ENCODE peak calls at places on chromosomes 6 and 20, in nine cellular contexts. One of them, this sample, is unnamed.
A peak's percentile ranks its signal among the peaks of the same experiment; 100 is the strongest.

GRCh38 chr6:106997392-106998257 is 23.1 kb upstream of the CD24 start:
- DNase-seq in C1 segment of cervical spinal cord: no peak
- DNase-seq in central memory CD4-positive, alpha-beta T cell: peak; percentile 28
- DNase-seq in IMR-90: peak; percentile 51
- DNase-seq in thyroid gland: peak; percentile 44
- DNase-seq in ACHN: peak; percentile 60
- DNase-seq in anterior cingulate cortex: no peak
- DNase-seq in stimulated activated naive B cell treated with anti-CD40 and anti-IgM and Interleukin-4, amounts not matched to agents 10 μg/mL and 1 μg/mL and 100 μg/mL, for 72 hours: peak; percentile 53
- DNase-seq in stimulated activated effector memory CD8-positive, alpha-beta T cell treated with anti-CD3 and anti-CD28 coated beads, Interleukin-12 subunit alpha, Interleukin-12 subunit beta, amount 100 ng/mL, for 72 hours: peak; percentile 44
- DNase-seq in this sample: no peak

GRCh38 chr20:33081411-33082154 is 2.1 kb downstream of the BPIFB4 start:
- DNase-seq in stimulated activated naive B cell treated with anti-CD40 and anti-IgM and Interleukin-4, amounts not matched to agents 10 μg/mL and 1 μg/mL and 100 μg/mL, for 72 hours: no peak
- DNase-seq in stimulated activated effector memory CD8-positive, alpha-beta T cell treated with anti-CD3 and anti-CD28 coated beads, Interleukin-12 subunit alpha, Interleukin-12 subunit beta, amount 100 ng/mL, for 72 hours: no peak
- DNase-seq in central memory CD4-positive, alpha-beta T cell: no peak
- DNase-seq in IMR-90: no peak
- DNase-seq in C1 segment of cervical spinal cord: no peak
- DNase-seq in ACHN: no peak
- DNase-seq in thyroid gland: no peak
- DNase-seq in anterior cingulate cortex: no peak
- DNase-seq in this sample: no peak

GRCh38 chr6:31049518-31049917 is 39.2 kb downstream of the MUC22 start:
- DNase-seq in thyroid gland: no peak
- DNase-seq in stimulated activated effector memory CD8-positive, alpha-beta T cell treated with anti-CD3 and anti-CD28 coated beads, Interleukin-12 subunit alpha, Interleukin-12 subunit beta, amount 100 ng/mL, for 72 hours: no peak
- DNase-seq in C1 segment of cervical spinal cord: no peak
- DNase-seq in ACHN: no peak
- DNase-seq in stimulated activated naive B cell treated with anti-CD40 and anti-IgM and Interleukin-4, amounts not matched to agents 10 μg/mL and 1 μg/mL and 100 μg/mL, for 72 hours: no peak
- DNase-seq in IMR-90: peak; percentile 44
- DNase-seq in central memory CD4-positive, alpha-beta T cell: no peak
- DNase-seq in anterior cingulate cortex: no peak
- DNase-seq in this sample: no peak

GRCh38 chr6:125868252-125868651 is 77.5 kb downstream of the NCOA7 start:
- DNase-seq in stimulated activated naive B cell treated with anti-CD40 and anti-IgM and Interleukin-4, amounts not matched to agents 10 μg/mL and 1 μg/mL and 100 μg/mL, for 72 hours: no peak
- DNase-seq in central memory CD4-positive, alpha-beta T cell: no peak
- DNase-seq in anterior cingulate cortex: no peak
- DNase-seq in stimulated activated effector memory CD8-positive, alpha-beta T cell treated with anti-CD3 and anti-CD28 coated beads, Interleukin-12 subunit alpha, Interleukin-12 subunit beta, amount 100 ng/mL, for 72 hours: no peak
- DNase-seq in C1 segment of cervical spinal cord: no peak
- DNase-seq in thyroid gland: no peak
- DNase-seq in IMR-90: no peak
- DNase-seq in ACHN: no peak
- DNase-seq in this sample: no peak

GRCh38 chr6:44009425-44010321 is 117.6 kb downstream of the MRPL14 start:
- DNase-seq in IMR-90: peak; percentile 29
- DNase-seq in central memory CD4-positive, alpha-beta T cell: no peak
- DNase-seq in ACHN: no peak
- DNase-seq in thyroid gland: peak; percentile 92
- DNase-seq in stimulated activated naive B cell treated with anti-CD40 and anti-IgM and Interleukin-4, amounts not matched to agents 10 μg/mL and 1 μg/mL and 100 μg/mL, for 72 hours: no peak
- DNase-seq in stimulated activated effector memory CD8-positive, alpha-beta T cell treated with anti-CD3 and anti-CD28 coated beads, Interleukin-12 subunit alpha, Interleukin-12 subunit beta, amount 100 ng/mL, for 72 hours: no peak
- DNase-seq in anterior cingulate cortex: no peak
- DNase-seq in C1 segment of cervical spinal cord: no peak
- DNase-seq in this sample: no peak

GRCh38 chr6:136486357-136486756 is 63.9 kb downstream of the MAP7 start:
- DNase-seq in C1 segment of cervical spinal cord: no peak
- DNase-seq in central memory CD4-positive, alpha-beta T cell: no peak
- DNase-seq in anterior cingulate cortex: no peak
- DNase-seq in stimulated activated effector memory CD8-positive, alpha-beta T cell treated with anti-CD3 and anti-CD28 coated beads, Interleukin-12 subunit alpha, Interleukin-12 subunit beta, amount 100 ng/mL, for 72 hours: no peak
- DNase-seq in ACHN: no peak
- DNase-seq in stimulated activated naive B cell treated with anti-CD40 and anti-IgM and Interleukin-4, amounts not matched to agents 10 μg/mL and 1 μg/mL and 100 μg/mL, for 72 hours: no peak
- DNase-seq in thyroid gland: no peak
- DNase-seq in IMR-90: no peak
- DNase-seq in this sample: no peak

GRCh38 chr6:145070791-145071190 is 664.5 kb downstream of the EPM2A start:
- DNase-seq in central memory CD4-positive, alpha-beta T cell: no peak
- DNase-seq in ACHN: no peak
- DNase-seq in stimulated activated effector memory CD8-positive, alpha-beta T cell treated with anti-CD3 and anti-CD28 coated beads, Interleukin-12 subunit alpha, Interleukin-12 subunit beta, amount 100 ng/mL, for 72 hours: no peak
- DNase-seq in IMR-90: peak; percentile 83
- DNase-seq in thyroid gland: no peak
- DNase-seq in C1 segment of cervical spinal cord: no peak
- DNase-seq in anterior cingulate cortex: no peak
- DNase-seq in stimulated activated naive B cell treated with anti-CD40 and anti-IgM and Interleukin-4, amounts not matched to agents 10 μg/mL and 1 μg/mL and 100 μg/mL, for 72 hours: no peak
- DNase-seq in this sample: no peak

GRCh38 chr20:62314711-62315302 is 12.0 kb downstream of the ADRM1 start:
- DNase-seq in C1 segment of cervical spinal cord: no peak
- DNase-seq in ACHN: no peak
- DNase-seq in stimulated activated naive B cell treated with anti-CD40 and anti-IgM and Interleukin-4, amounts not matched to agents 10 μg/mL and 1 μg/mL and 100 μg/mL, for 72 hours: no peak
- DNase-seq in stimulated activated effector memory CD8-positive, alpha-beta T cell treated with anti-CD3 and anti-CD28 coated beads, Interleukin-12 subunit alpha, Interleukin-12 subunit beta, amount 100 ng/mL, for 72 hours: no peak
- DNase-seq in thyroid gland: no peak
- DNase-seq in IMR-90: no peak
- DNase-seq in central memory CD4-positive, alpha-beta T cell: no peak
- DNase-seq in anterior cingulate cortex: no peak
- DNase-seq in this sample: no peak

GRCh38 chr6:31882344-31882743 is 3.5 kb upstream of the SLC44A4 start:
- DNase-seq in central memory CD4-positive, alpha-beta T cell: no peak
- DNase-seq in IMR-90: peak; percentile 59
- DNase-seq in stimulated activated effector memory CD8-positive, alpha-beta T cell treated with anti-CD3 and anti-CD28 coated beads, Interleukin-12 subunit alpha, Interleukin-12 subunit beta, amount 100 ng/mL, for 72 hours: no peak
- DNase-seq in ACHN: peak; percentile 54
- DNase-seq in C1 segment of cervical spinal cord: no peak
- DNase-seq in stimulated activated naive B cell treated with anti-CD40 and anti-IgM and Interleukin-4, amounts not matched to agents 10 μg/mL and 1 μg/mL and 100 μg/mL, for 72 hours: no peak
- DNase-seq in anterior cingulate cortex: no peak
- DNase-seq in thyroid gland: no peak
- DNase-seq in this sample: no peak

GRCh38 chr6:48630511-48630910 is 519.5 kb upstream of the PTCHD4 start:
- DNase-seq in central memory CD4-positive, alpha-beta T cell: no peak
- DNase-seq in anterior cingulate cortex: no peak
- DNase-seq in thyroid gland: no peak
- DNase-seq in C1 segment of cervical spinal cord: no peak
- DNase-seq in IMR-90: no peak
- DNase-seq in ACHN: no peak
- DNase-seq in stimulated activated naive B cell treated with anti-CD40 and anti-IgM and Interleukin-4, amounts not matched to agents 10 μg/mL and 1 μg/mL and 100 μg/mL, for 72 hours: no peak
- DNase-seq in stimulated activated effector memory CD8-positive, alpha-beta T cell treated with anti-CD3 and anti-CD28 coated beads, Interleukin-12 subunit alpha, Interleukin-12 subunit beta, amount 100 ng/mL, for 72 hours: no peak
- DNase-seq in this sample: no peak

GRCh38 chr6:169620171-169621125 is 81.4 kb downstream of the WDR27 start:
- DNase-seq in central memory CD4-positive, alpha-beta T cell: no peak
- DNase-seq in C1 segment of cervical spinal cord: no peak
- DNase-seq in IMR-90: peak; percentile 86
- DNase-seq in ACHN: no peak
- DNase-seq in anterior cingulate cortex: no peak
- DNase-seq in stimulated activated naive B cell treated with anti-CD40 and anti-IgM and Interleukin-4, amounts not matched to agents 10 μg/mL and 1 μg/mL and 100 μg/mL, for 72 hours: no peak
- DNase-seq in stimulated activated effector memory CD8-positive, alpha-beta T cell treated with anti-CD3 and anti-CD28 coated beads, Interleukin-12 subunit alpha, Interleukin-12 subunit beta, amount 100 ng/mL, for 72 hours: no peak
- DNase-seq in thyroid gland: peak; percentile 63
- DNase-seq in this sample: no peak

GRCh38 chr20:5511930-5512329 is 195.2 kb upstream of the PROKR2 start:
- DNase-seq in anterior cingulate cortex: no peak
- DNase-seq in stimulated activated effector memory CD8-positive, alpha-beta T cell treated with anti-CD3 and anti-CD28 coated beads, Interleukin-12 subunit alpha, Interleukin-12 subunit beta, amount 100 ng/mL, for 72 hours: no peak
- DNase-seq in ACHN: no peak
- DNase-seq in thyroid gland: no peak
- DNase-seq in central memory CD4-positive, alpha-beta T cell: no peak
- DNase-seq in C1 segment of cervical spinal cord: no peak
- DNase-seq in IMR-90: no peak
- DNase-seq in stimulated activated naive B cell treated with anti-CD40 and anti-IgM and Interleukin-4, amounts not matched to agents 10 μg/mL and 1 μg/mL and 100 μg/mL, for 72 hours: no peak
- DNase-seq in this sample: no peak

GRCh38 chr20:31685853-31686641 is 36.6 kb downstream of the BCL2L1 start:
- DNase-seq in central memory CD4-positive, alpha-beta T cell: no peak
- DNase-seq in IMR-90: no peak
- DNase-seq in C1 segment of cervical spinal cord: no peak
- DNase-seq in stimulated activated effector memory CD8-positive, alpha-beta T cell treated with anti-CD3 and anti-CD28 coated beads, Interleukin-12 subunit alpha, Interleukin-12 subunit beta, amount 100 ng/mL, for 72 hours: no peak
- DNase-seq in anterior cingulate cortex: no peak
- DNase-seq in stimulated activated naive B cell treated with anti-CD40 and anti-IgM and Interleukin-4, amounts not matched to agents 10 μg/mL and 1 μg/mL and 100 μg/mL, for 72 hours: no peak
- DNase-seq in ACHN: no peak
- DNase-seq in thyroid gland: no peak
- DNase-seq in this sample: no peak

GRCh38 chr6:105667061-105667460 is 264.2 kb upstream of the PREP start:
- DNase-seq in ACHN: no peak
- DNase-seq in C1 segment of cervical spinal cord: no peak
- DNase-seq in thyroid gland: no peak
- DNase-seq in IMR-90: no peak
- DNase-seq in central memory CD4-positive, alpha-beta T cell: no peak
- DNase-seq in stimulated activated effector memory CD8-positive, alpha-beta T cell treated with anti-CD3 and anti-CD28 coated beads, Interleukin-12 subunit alpha, Interleukin-12 subunit beta, amount 100 ng/mL, for 72 hours: no peak
- DNase-seq in stimulated activated naive B cell treated with anti-CD40 and anti-IgM and Interleukin-4, amounts not matched to agents 10 μg/mL and 1 μg/mL and 100 μg/mL, for 72 hours: no peak
- DNase-seq in anterior cingulate cortex: no peak
- DNase-seq in this sample: no peak

GRCh38 chr6:129440691-129441090 is 269.3 kb downstream of the ARHGAP18 start:
- DNase-seq in stimulated activated effector memory CD8-positive, alpha-beta T cell treated with anti-CD3 and anti-CD28 coated beads, Interleukin-12 subunit alpha, Interleukin-12 subunit beta, amount 100 ng/mL, for 72 hours: no peak
- DNase-seq in central memory CD4-positive, alpha-beta T cell: no peak
- DNase-seq in thyroid gland: no peak
- DNase-seq in IMR-90: peak; percentile 20
- DNase-seq in C1 segment of cervical spinal cord: no peak
- DNase-seq in stimulated activated naive B cell treated with anti-CD40 and anti-IgM and Interleukin-4, amounts not matched to agents 10 μg/mL and 1 μg/mL and 100 μg/mL, for 72 hours: no peak
- DNase-seq in ACHN: no peak
- DNase-seq in anterior cingulate cortex: no peak
- DNase-seq in this sample: no peak

GRCh38 chr6:166646716-166647115 is 19.7 kb upstream of the RPS6KA2 start:
- DNase-seq in IMR-90: no peak
- DNase-seq in anterior cingulate cortex: no peak
- DNase-seq in stimulated activated effector memory CD8-positive, alpha-beta T cell treated with anti-CD3 and anti-CD28 coated beads, Interleukin-12 subunit alpha, Interleukin-12 subunit beta, amount 100 ng/mL, for 72 hours: no peak
- DNase-seq in stimulated activated naive B cell treated with anti-CD40 and anti-IgM and Interleukin-4, amounts not matched to agents 10 μg/mL and 1 μg/mL and 100 μg/mL, for 72 hours: no peak
- DNase-seq in ACHN: no peak
- DNase-seq in thyroid gland: no peak
- DNase-seq in C1 segment of cervical spinal cord: no peak
- DNase-seq in central memory CD4-positive, alpha-beta T cell: no peak
- DNase-seq in this sample: no peak

GRCh38 chr6:76264466-76264865 is 192.0 kb upstream of the IMPG1 start:
- DNase-seq in thyroid gland: no peak
- DNase-seq in stimulated activated effector memory CD8-positive, alpha-beta T cell treated with anti-CD3 and anti-CD28 coated beads, Interleukin-12 subunit alpha, Interleukin-12 subunit beta, amount 100 ng/mL, for 72 hours: no peak
- DNase-seq in ACHN: no peak
- DNase-seq in C1 segment of cervical spinal cord: no peak
- DNase-seq in anterior cingulate cortex: no peak
- DNase-seq in stimulated activated naive B cell treated with anti-CD40 and anti-IgM and Interleukin-4, amounts not matched to agents 10 μg/mL and 1 μg/mL and 100 μg/mL, for 72 hours: no peak
- DNase-seq in IMR-90: no peak
- DNase-seq in central memory CD4-positive, alpha-beta T cell: no peak
- DNase-seq in this sample: no peak